ENCODE peak calls at places on chromosomes 16 and 17, in six cellular contexts. Z, X, N, W, S and I are unnamed samples.

GRCh38 chr17:79812969-79813825 is 16.3 kb upstream of the CBX8 start:
- DNase-seq in Z (no peak), S (peak; percentile 70), W (no peak), X (no peak), N (no peak), I (no peak)

GRCh38 chr17:69460963-69461922 is 46.7 kb downstream of the MAP2K6 start:
- DNase-seq in Z (no peak), N (peak; percentile 69), X (no peak), S (no peak), W (no peak), I (no peak)

GRCh38 chr17:17817552-17817947 is 19.2 kb downstream of the SREBF1 start:
- DNase-seq in W (no peak), Z (no peak), N (no peak), X (no peak), S (no peak), I (no peak)

GRCh38 chr17:34644941-34645550 is 65.7 kb downstream of the TMEM132E start:
- DNase-seq in S (no peak), N (no peak), W (no peak), Z (no peak), X (no peak), I (no peak)

GRCh38 chr17:66715745-66716156 is 119.2 kb upstream of the CACNG5 start:
- DNase-seq in S (peak; percentile 79), X (no peak), W (peak; percentile 21), N (no peak), Z (no peak), I (no peak)

GRCh38 chr16:88406096-88407041 is 23.6 kb downstream of the ZNF469 start:
- DNase-seq in X (no peak), Z (no peak), S (no peak), N (no peak), W (no peak), I (no peak)

GRCh38 chr17:49031965-49032928 is 35.1 kb downstream of the IGF2BP1 start:
- DNase-seq in X (no peak), W (peak; percentile 39), N (no peak), S (peak; percentile 96), Z (no peak), I (peak; percentile 19)

GRCh38 chr16:27222499-27223225 is 19.3 kb downstream of the KDM8 start:
- DNase-seq in S (no peak), Z (no peak), X (peak; percentile 69), N (peak; percentile 73), W (no peak), I (no peak)

GRCh38 chr16:89410794-89411309 is 79.5 kb downstream of the ANKRD11 start:
- DNase-seq in X (peak; percentile 43), S (no peak), Z (peak; percentile 50), N (peak; percentile 66), W (peak; percentile 61), I (no peak)

GRCh38 chr16:88934066-88934667 is 42.8 kb downstream of the CBFA2T3 start:
- DNase-seq in X (peak; percentile 11), Z (no peak), N (no peak), S (no peak), W (no peak), I (no peak)

GRCh38 chr17:72996791-72997190 is 95.7 kb downstream of the SLC39A11 start:
- DNase-seq in S (no peak), Z (no peak), X (no peak), N (no peak), W (no peak), I (no peak)

GRCh38 chr16:70634861-70635260 is 11.5 kb upstream of the IL34 start:
- DNase-seq in Z (no peak), W (no peak), N (no peak), X (no peak), S (no peak), I (no peak)

GRCh38 chr16:49048557-49048956 is 233.1 kb downstream of the CBLN1 start:
- DNase-seq in X (no peak), S (no peak), Z (no peak), W (no peak), N (no peak), I (no peak)

GRCh38 chr16:9372934-9373890 is 281.8 kb downstream of the HAPSTR1 start:
- DNase-seq in Z (no peak), X (no peak), W (no peak), N (no peak), S (no peak), I (no peak)

GRCh38 chr17:79387783-79388182 is 223.1 kb downstream of the RBFOX3 start:
- DNase-seq in W (no peak), N (no peak), Z (no peak), S (no peak), X (no peak), I (no peak)

GRCh38 chr17:46847204-46848191 is 3.9 kb upstream of the WNT9B start:
- DNase-seq in Z (no peak), S (no peak), W (no peak), N (no peak), X (no peak), I (no peak)

GRCh38 chr16:998615-999014 is 17.0 kb downstream of the SOX8 start:
- DNase-seq in N (no peak), S (no peak), X (no peak), Z (no peak), W (no peak), I (no peak)

GRCh38 chr17:4074831-4075495 is 67.9 kb downstream of the ZZEF1 start:
- DNase-seq in S (peak; percentile 53), X (no peak), Z (no peak), W (no peak), N (no peak), I (peak; percentile 32)

GRCh38 chr17:83080641-83081560 is 1.5 kb downstream of the METRNL start:
- DNase-seq in W (no peak), S (no peak), X (no peak), Z (no peak), N (no peak), I (peak; percentile 67)

GRCh38 chr16:89309438-89310122 is 92.1 kb downstream of the ZNF778 start:
- DNase-seq in N (no peak), Z (no peak), S (no peak), W (no peak), X (no peak), I (no peak)

GRCh38 chr17:42247734-42248133 is 28.5 kb downstream of the STAT5B start:
- DNase-seq in Z (no peak), N (no peak), W (peak; percentile 43), X (no peak), S (no peak), I (no peak)

GRCh38 chr16:67539691-67540635 is 11.3 kb downstream of the RIPOR1 start:
- DNase-seq in S (no peak), Z (no peak), X (no peak), W (no peak), N (peak; percentile 52), I (no peak)

GRCh38 chr17:15777717-15778116 is 45.6 kb downstream of the TBC1D26 start:
- DNase-seq in X (no peak), W (no peak), Z (no peak), N (no peak), S (no peak), I (no peak)

GRCh38 chr16:46688101-46688656 is 799 bp downstream of the VPS35 start:
- DNase-seq in Z (no peak), X (no peak), S (no peak), N (peak; percentile 55), W (no peak), I (no peak)

GRCh38 chr16:46688657-46689491 is at the start of gene VPS35:
- DNase-seq in S (peak; percentile 99), W (peak; percentile 96), N (peak; percentile 100), Z (peak; percentile 100), X (peak; percentile 100), I (peak; percentile 99)

GRCh38 chr16:46686815-46687473 is 2.0 kb downstream of the VPS35 start:
- DNase-seq in W (no peak), X (no peak), N (no peak), S (no peak), Z (no peak), I (no peak)

GRCh38 chr16:46689492-46690280 is at the start of gene ORC6:
- DNase-seq in S (peak; percentile 98), Z (peak; percentile 98), X (peak; percentile 97), N (peak; percentile 99), W (peak; percentile 82), I (no peak)

GRCh38 chr16:46687486-46687885 is 1.5 kb downstream of the VPS35 start:
- DNase-seq in X (no peak), N (no peak), W (no peak), Z (no peak), S (no peak), I (no peak)
- H3K4me3 ChIP-seq in X (peak overlapping the region; percentile 94), N (peak overlapping the region; percentile 96), W (no peak overlapping the region), Z (peak overlapping the region; percentile 99), S (peak overlapping the region; percentile 84), I (peak overlapping the region; percentile 95)

GRCh38 chr16:3908951-3909437 is 28.5 kb upstream of the CREBBP start:
- DNase-seq in X (no peak), N (peak; percentile 56), S (no peak), W (no peak), Z (no peak), I (no peak)
- TF ChIP-seq CTCF in X (no peak), N (no peak), S (no peak), W (no peak), Z (no peak), I (no peak)

GRCh38 chr16:61435356-61435755 is 600.9 kb downstream of the CDH8 start:
- DNase-seq in S (no peak), W (no peak), X (no peak), Z (no peak), N (no peak), I (no peak)
- H3K4me3 ChIP-seq in S (no peak overlapping the region), W (no peak overlapping the region), X (no peak overlapping the region), Z (peak overlapping the region; percentile 11), N (no peak overlapping the region), I (no peak overlapping the region)

GRCh38 chr16:77722315-77723107 is at the start of gene NUDT7:
- DNase-seq in Z (peak; percentile 96), W (peak; percentile 82), N (peak; percentile 99), X (peak; percentile 100), S (peak; percentile 92), I (peak; percentile 93)
- TF ChIP-seq CTCF in Z (no peak), W (peak; percentile 11), N (peak; percentile 11), X (no peak), S (peak; percentile 35), I (peak; percentile 58)

DNA sequence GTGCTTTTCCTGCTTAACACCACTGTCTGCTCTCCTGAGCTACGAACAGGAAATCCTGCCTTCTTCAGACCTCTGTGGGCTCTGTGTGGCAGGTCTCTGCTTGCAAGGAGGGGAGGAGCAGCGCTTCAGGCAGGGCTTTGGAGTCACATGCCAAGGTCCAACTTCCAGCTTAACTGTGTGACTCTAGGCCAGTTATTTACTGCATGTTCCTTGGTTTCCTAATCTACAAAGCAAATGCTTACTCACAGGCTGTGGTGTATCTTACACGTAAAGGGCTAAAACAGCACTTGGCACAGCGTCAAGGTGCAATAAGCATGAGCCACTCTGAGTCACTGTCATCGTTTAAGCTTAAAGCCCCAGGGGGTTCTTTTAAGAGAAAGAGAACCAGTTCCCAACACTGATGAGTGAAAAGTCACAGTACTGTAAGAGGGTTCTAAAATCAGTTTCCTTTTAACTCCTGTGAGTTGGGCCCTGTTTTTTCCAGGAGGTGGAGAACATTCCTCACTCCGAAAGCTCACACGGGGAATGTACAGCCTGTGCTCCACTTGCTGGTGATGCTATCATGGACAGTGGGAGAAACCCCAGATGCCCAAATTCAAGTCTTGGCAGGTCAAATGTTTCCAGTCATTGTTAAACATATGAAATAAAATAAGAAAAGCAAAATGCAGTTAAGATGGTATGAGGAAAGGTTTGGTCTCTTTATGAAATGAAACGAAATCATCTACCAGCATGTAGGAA is 54.1 kb upstream of the BCAR1 start:
- DNase-seq in N (peak; percentile 89), X (peak; percentile 41), W (peak; percentile 100), S (peak; percentile 99), Z (peak; percentile 88), I (peak; percentile 39)
- H3K4me3 ChIP-seq in N (peak overlapping the region; percentile 29), X (no peak overlapping the region), W (no peak overlapping the region), S (peak overlapping the region; percentile 8), Z (peak overlapping the region; percentile 26), I (no peak overlapping the region)